ENCODE peak calls at places on chromosomes 5 and 9, in six cellular contexts. R is stimulated activated CD8-positive, alpha-beta memory T cell treated with anti-CD3 and anti-CD28 coated beads, Interleukin-12 subunit alpha, Interleukin-12 subunit beta, amount 100 ng/mL, for 4 hours; H is cardiac septum; C is EH; U is ureter; F is NCI-H1092. T is an unnamed sample.

GRCh38 chr5:172676914-172677475 is 35.9 kb downstream of the NEURL1B start:
- DNase-seq in R (no peak), H (no peak), C (no peak), U (no peak), F (no peak), T (no peak)

GRCh38 chr5:73201547-73202513 is 28.8 kb downstream of the TMEM174 start:
- DNase-seq in R (peak), H (peak), C (peak), U (peak), F (no peak), T (peak)

GRCh38 chr5:2502970-2503594 is 248.4 kb downstream of the IRX2 start:
- DNase-seq in R (no peak), H (no peak), C (no peak), U (no peak), F (no peak), T (no peak)

GRCh38 chr9:5617749-5618148 is 11.2 kb upstream of the RIC1 start:
- DNase-seq in R (no peak), H (no peak), C (no peak), U (no peak), F (no peak), T (no peak)

GRCh38 chr5:88897748-88898147 is 14.8 kb upstream of the MEF2C start:
- DNase-seq in R (no peak), H (no peak), C (no peak), U (no peak), F (no peak), T (no peak)

GRCh38 chr5:96433066-96433447 is at the start of gene PCSK1:
- DNase-seq in R (no peak), H (no peak), C (no peak), U (no peak), F (peak), T (no peak)

GRCh38 chr5:1889321-1890065 is 6.8 kb upstream of the IRX4 start:
- DNase-seq in R (no peak), H (no peak), C (no peak), U (no peak), F (no peak), T (no peak)

GRCh38 chr9:98607787-98608186 is 100.9 kb downstream of the GABBR2 start:
- DNase-seq in R (no peak), H (no peak), C (peak), U (no peak), F (no peak), T (no peak)

GRCh38 chr9:134863941-134864820 is 16.4 kb upstream of the FCN2 start:
- DNase-seq in R (no peak), H (peak), C (no peak), U (peak), F (no peak), T (peak)

GRCh38 chr5:178530526-178530925 is 59.7 kb downstream of the COL23A1 start:
- DNase-seq in R (no peak), H (peak), C (no peak), U (no peak), F (no peak), T (peak)

GRCh38 chr5:463952-464351 is 21.0 kb downstream of the EXOC3 start:
- DNase-seq in R (peak), H (no peak), C (no peak), U (no peak), F (no peak), T (peak)

GRCh38 chr5:65066385-65066784 is 297.7 kb downstream of the CWC27 start:
- DNase-seq in R (no peak), H (no peak), C (no peak), U (no peak), F (no peak), T (no peak)

GRCh38 chr5:65102826-65103673 is 334.3 kb downstream of the CWC27 start:
- DNase-seq in R (peak), H (peak), C (no peak), U (peak), F (peak), T (no peak)

GRCh38 chr5:140112685-140113179 is 1.2 kb upstream of the PURA start:
- DNase-seq in R (no peak), H (no peak), C (peak), U (no peak), F (no peak), T (no peak)

GRCh38 chr9:99425124-99425523 is 203.0 kb downstream of the SEC61B start:
- DNase-seq in R (no peak), H (no peak), C (no peak), U (no peak), F (no peak), T (no peak)

GRCh38 chr5:53089481-53089976 is 20.0 kb downstream of the MOCS2 start:
- DNase-seq in R (no peak), H (no peak), C (peak), U (no peak), F (no peak), T (no peak)

GRCh38 chr9:80440724-80441123 is 869.0 kb downstream of the TLE4 start:
- DNase-seq in R (no peak), H (no peak), C (no peak), U (no peak), F (no peak), T (no peak)

GRCh38 chr5:165135551-165135950 is 1630.1 kb downstream of the MAT2B start:
- DNase-seq in R (no peak), H (no peak), C (no peak), U (no peak), F (no peak), T (no peak)

GRCh38 chr5:43573058-43573457 is 16.2 kb upstream of the PAIP1 start:
- DNase-seq in R (no peak), H (no peak), C (peak), U (no peak), F (no peak), T (no peak)

GRCh38 chr5:103393131-103393754 is 134.7 kb downstream of the MACIR start:
- DNase-seq in R (no peak), H (no peak), C (peak), U (no peak), F (no peak), T (no peak)

GRCh38 chr9:75985515-75985914 is 95.0 kb downstream of the PCSK5 start:
- DNase-seq in R (no peak), H (no peak), C (no peak), U (no peak), F (no peak), T (no peak)

GRCh38 chr9:105681724-105682123 is 12.6 kb upstream of the TMEM38B start:
- DNase-seq in R (no peak), H (no peak), C (peak), U (no peak), F (no peak), T (no peak)

GRCh38 chr5:18487928-18488480 is 853.7 kb downstream of the TAF11L14 start:
- DNase-seq in R (no peak), H (no peak), C (no peak), U (no peak), F (peak), T (no peak)

GRCh38 chr9:116646661-116647514 is 40.2 kb upstream of the TRIM32 start:
- DNase-seq in R (no peak), H (no peak), C (peak), U (no peak), F (peak), T (no peak)

GRCh38 chr5:891117-891836 is 1.3 kb downstream of the BRD9 start:
- DNase-seq in R (no peak), H (no peak), C (no peak), U (no peak), F (no peak), T (no peak)

GRCh38 chr9:10661376-10661775 is 48.6 kb upstream of the PTPRD start:
- DNase-seq in R (no peak), H (no peak), C (no peak), U (no peak), F (no peak), T (no peak)

GRCh38 chr9:129405831-129406220 is 215.1 kb downstream of the C9orf50 start:
- DNase-seq in R (no peak), H (no peak), C (no peak), U (no peak), F (no peak), T (no peak)

GRCh38 chr5:139137703-139138102 is 60.5 kb downstream of the SIL1 start:
- DNase-seq in R (no peak), H (no peak), C (peak), U (no peak), F (peak), T (no peak)

GRCh38 chr9:100087218-100087617 is 11.6 kb downstream of the ERP44 start:
- DNase-seq in R (no peak), H (no peak), C (peak), U (no peak), F (no peak), T (no peak)

GRCh38 chr9:78707481-78707977 is 410.6 kb downstream of the PSAT1 start:
- DNase-seq in R (no peak), H (no peak), C (peak), U (no peak), F (no peak), T (no peak)

T was measured in mesenteric fat pad.